ENCODE peak calls at places on chromosome 11, in ten cellular contexts. One of them, this sample, is unnamed.

GRCh38 chr11:32231909-32232493 is 141.1 kb downstream of the RCN1 start:
- DNase-seq in brain microvascular endothelial cell: peak; percentile 32
- DNase-seq in GDM1: peak; percentile 10
- DNase-seq in CD8-positive, alpha-beta memory T cell: no peak
- DNase-seq in T-helper 1 cell: no peak
- DNase-seq in activated T-helper 1 cell treated with anti-CD3 and anti-CD28 coated beads, Interleukin-12 subunit alpha, Interleukin-12 subunit beta, Interleukin-2, Interleukin-4 antibody, amounts not matched to agents 30 ng/mL and 10 ng/mL and 1 ng/mL, durations not matched to agents 14 hours and 24 hours and 36 hours: no peak
- DNase-seq in NCI-H187 treated with DMSO at 0.1 percent for 48 hours: no peak
- DNase-seq in SIG-M5: no peak
- DNase-seq in AG08396: peak; percentile 25
- DNase-seq in left colon: no peak
- DNase-seq in this sample: no peak

GRCh38 chr11:17988465-17988864 is 24.4 kb downstream of the SERGEF start:
- DNase-seq in brain microvascular endothelial cell: no peak
- DNase-seq in GDM1: no peak
- DNase-seq in CD8-positive, alpha-beta memory T cell: no peak
- DNase-seq in T-helper 1 cell: no peak
- DNase-seq in activated T-helper 1 cell treated with anti-CD3 and anti-CD28 coated beads, Interleukin-12 subunit alpha, Interleukin-12 subunit beta, Interleukin-2, Interleukin-4 antibody, amounts not matched to agents 30 ng/mL and 10 ng/mL and 1 ng/mL, durations not matched to agents 14 hours and 24 hours and 36 hours: no peak
- DNase-seq in NCI-H187 treated with DMSO at 0.1 percent for 48 hours: peak; percentile 64
- DNase-seq in SIG-M5: no peak
- DNase-seq in AG08396: no peak
- DNase-seq in left colon: no peak
- DNase-seq in this sample: no peak

GRCh38 chr11:69113226-69113625 is 42.5 kb upstream of the SMIM38 start:
- DNase-seq in brain microvascular endothelial cell: no peak
- DNase-seq in GDM1: no peak
- DNase-seq in CD8-positive, alpha-beta memory T cell: no peak
- DNase-seq in T-helper 1 cell: no peak
- DNase-seq in activated T-helper 1 cell treated with anti-CD3 and anti-CD28 coated beads, Interleukin-12 subunit alpha, Interleukin-12 subunit beta, Interleukin-2, Interleukin-4 antibody, amounts not matched to agents 30 ng/mL and 10 ng/mL and 1 ng/mL, durations not matched to agents 14 hours and 24 hours and 36 hours: no peak
- DNase-seq in NCI-H187 treated with DMSO at 0.1 percent for 48 hours: no peak
- DNase-seq in SIG-M5: no peak
- DNase-seq in AG08396: no peak
- DNase-seq in left colon: no peak
- DNase-seq in this sample: no peak

GRCh38 chr11:75802913-75803820 is 11.8 kb upstream of the UVRAG start:
- DNase-seq in brain microvascular endothelial cell: peak; percentile 68
- DNase-seq in GDM1: peak; percentile 67
- DNase-seq in CD8-positive, alpha-beta memory T cell: peak; percentile 49
- DNase-seq in T-helper 1 cell: peak; percentile 16
- DNase-seq in activated T-helper 1 cell treated with anti-CD3 and anti-CD28 coated beads, Interleukin-12 subunit alpha, Interleukin-12 subunit beta, Interleukin-2, Interleukin-4 antibody, amounts not matched to agents 30 ng/mL and 10 ng/mL and 1 ng/mL, durations not matched to agents 14 hours and 24 hours and 36 hours: peak; percentile 56
- DNase-seq in NCI-H187 treated with DMSO at 0.1 percent for 48 hours: no peak
- DNase-seq in SIG-M5: no peak
- DNase-seq in AG08396: peak; percentile 79
- DNase-seq in left colon: peak; percentile 46
- DNase-seq in this sample: peak; percentile 70

GRCh38 chr11:129416080-129416820 is 40.6 kb downstream of the BARX2 start:
- DNase-seq in brain microvascular endothelial cell: no peak
- DNase-seq in GDM1: no peak
- DNase-seq in CD8-positive, alpha-beta memory T cell: no peak
- DNase-seq in T-helper 1 cell: no peak
- DNase-seq in activated T-helper 1 cell treated with anti-CD3 and anti-CD28 coated beads, Interleukin-12 subunit alpha, Interleukin-12 subunit beta, Interleukin-2, Interleukin-4 antibody, amounts not matched to agents 30 ng/mL and 10 ng/mL and 1 ng/mL, durations not matched to agents 14 hours and 24 hours and 36 hours: no peak
- DNase-seq in NCI-H187 treated with DMSO at 0.1 percent for 48 hours: no peak
- DNase-seq in SIG-M5: no peak
- DNase-seq in AG08396: no peak
- DNase-seq in left colon: no peak
- DNase-seq in this sample: no peak

GRCh38 chr11:59267196-59267595 is 54.5 kb upstream of the MPEG1 start:
- DNase-seq in brain microvascular endothelial cell: no peak
- DNase-seq in GDM1: no peak
- DNase-seq in CD8-positive, alpha-beta memory T cell: no peak
- DNase-seq in T-helper 1 cell: no peak
- DNase-seq in activated T-helper 1 cell treated with anti-CD3 and anti-CD28 coated beads, Interleukin-12 subunit alpha, Interleukin-12 subunit beta, Interleukin-2, Interleukin-4 antibody, amounts not matched to agents 30 ng/mL and 10 ng/mL and 1 ng/mL, durations not matched to agents 14 hours and 24 hours and 36 hours: no peak
- DNase-seq in NCI-H187 treated with DMSO at 0.1 percent for 48 hours: no peak
- DNase-seq in SIG-M5: no peak
- DNase-seq in AG08396: no peak
- DNase-seq in left colon: no peak
- DNase-seq in this sample: no peak

GRCh38 chr11:63511349-63511748 is 5.5 kb downstream of the LGALS12 start:
- DNase-seq in brain microvascular endothelial cell: no peak
- DNase-seq in GDM1: no peak
- DNase-seq in CD8-positive, alpha-beta memory T cell: no peak
- DNase-seq in T-helper 1 cell: no peak
- DNase-seq in activated T-helper 1 cell treated with anti-CD3 and anti-CD28 coated beads, Interleukin-12 subunit alpha, Interleukin-12 subunit beta, Interleukin-2, Interleukin-4 antibody, amounts not matched to agents 30 ng/mL and 10 ng/mL and 1 ng/mL, durations not matched to agents 14 hours and 24 hours and 36 hours: no peak
- DNase-seq in NCI-H187 treated with DMSO at 0.1 percent for 48 hours: no peak
- DNase-seq in SIG-M5: no peak
- DNase-seq in AG08396: no peak
- DNase-seq in left colon: no peak
- DNase-seq in this sample: no peak

GRCh38 chr11:14537134-14537599 is 17.0 kb upstream of the PSMA1 start:
- DNase-seq in brain microvascular endothelial cell: peak; percentile 31
- DNase-seq in GDM1: peak; percentile 8
- DNase-seq in CD8-positive, alpha-beta memory T cell: peak; percentile 4
- DNase-seq in T-helper 1 cell: no peak
- DNase-seq in activated T-helper 1 cell treated with anti-CD3 and anti-CD28 coated beads, Interleukin-12 subunit alpha, Interleukin-12 subunit beta, Interleukin-2, Interleukin-4 antibody, amounts not matched to agents 30 ng/mL and 10 ng/mL and 1 ng/mL, durations not matched to agents 14 hours and 24 hours and 36 hours: peak; percentile 12
- DNase-seq in NCI-H187 treated with DMSO at 0.1 percent for 48 hours: no peak
- DNase-seq in SIG-M5: no peak
- DNase-seq in AG08396: peak; percentile 40
- DNase-seq in left colon: no peak
- DNase-seq in this sample: peak; percentile 49

GRCh38 chr11:117807482-117808272 is 10.7 kb upstream of the DSCAML1 start:
- DNase-seq in brain microvascular endothelial cell: peak; percentile 69
- DNase-seq in GDM1: peak; percentile 35
- DNase-seq in CD8-positive, alpha-beta memory T cell: peak; percentile 73
- DNase-seq in T-helper 1 cell: peak; percentile 50
- DNase-seq in activated T-helper 1 cell treated with anti-CD3 and anti-CD28 coated beads, Interleukin-12 subunit alpha, Interleukin-12 subunit beta, Interleukin-2, Interleukin-4 antibody, amounts not matched to agents 30 ng/mL and 10 ng/mL and 1 ng/mL, durations not matched to agents 14 hours and 24 hours and 36 hours: peak; percentile 53
- DNase-seq in NCI-H187 treated with DMSO at 0.1 percent for 48 hours: no peak
- DNase-seq in SIG-M5: no peak
- DNase-seq in AG08396: peak; percentile 78
- DNase-seq in left colon: no peak
- DNase-seq in this sample: peak; percentile 65

GRCh38 chr11:22304337-22304961 is 33.7 kb upstream of the SLC17A6 start:
- DNase-seq in brain microvascular endothelial cell: no peak
- DNase-seq in GDM1: peak; percentile 11
- DNase-seq in CD8-positive, alpha-beta memory T cell: no peak
- DNase-seq in T-helper 1 cell: no peak
- DNase-seq in activated T-helper 1 cell treated with anti-CD3 and anti-CD28 coated beads, Interleukin-12 subunit alpha, Interleukin-12 subunit beta, Interleukin-2, Interleukin-4 antibody, amounts not matched to agents 30 ng/mL and 10 ng/mL and 1 ng/mL, durations not matched to agents 14 hours and 24 hours and 36 hours: no peak
- DNase-seq in NCI-H187 treated with DMSO at 0.1 percent for 48 hours: peak; percentile 60
- DNase-seq in SIG-M5: no peak
- DNase-seq in AG08396: peak; percentile 14
- DNase-seq in left colon: no peak
- DNase-seq in this sample: no peak

GRCh38 chr11:46554205-46555162 is 39.3 kb downstream of the AMBRA1 start:
- DNase-seq in brain microvascular endothelial cell: peak; percentile 55
- DNase-seq in GDM1: no peak
- DNase-seq in CD8-positive, alpha-beta memory T cell: no peak
- DNase-seq in T-helper 1 cell: no peak
- DNase-seq in activated T-helper 1 cell treated with anti-CD3 and anti-CD28 coated beads, Interleukin-12 subunit alpha, Interleukin-12 subunit beta, Interleukin-2, Interleukin-4 antibody, amounts not matched to agents 30 ng/mL and 10 ng/mL and 1 ng/mL, durations not matched to agents 14 hours and 24 hours and 36 hours: no peak
- DNase-seq in NCI-H187 treated with DMSO at 0.1 percent for 48 hours: no peak
- DNase-seq in SIG-M5: no peak
- DNase-seq in AG08396: peak; percentile 38
- DNase-seq in left colon: no peak
- DNase-seq in this sample: no peak

GRCh38 chr11:9506489-9507343 is 45.9 kb downstream of the ZNF143 start:
- DNase-seq in brain microvascular endothelial cell: peak; percentile 66
- DNase-seq in GDM1: peak; percentile 61
- DNase-seq in CD8-positive, alpha-beta memory T cell: peak; percentile 65
- DNase-seq in T-helper 1 cell: peak; percentile 45
- DNase-seq in activated T-helper 1 cell treated with anti-CD3 and anti-CD28 coated beads, Interleukin-12 subunit alpha, Interleukin-12 subunit beta, Interleukin-2, Interleukin-4 antibody, amounts not matched to agents 30 ng/mL and 10 ng/mL and 1 ng/mL, durations not matched to agents 14 hours and 24 hours and 36 hours: peak; percentile 68
- DNase-seq in NCI-H187 treated with DMSO at 0.1 percent for 48 hours: peak; percentile 34
- DNase-seq in SIG-M5: no peak
- DNase-seq in AG08396: peak; percentile 65
- DNase-seq in left colon: peak; percentile 62
- DNase-seq in this sample: peak; percentile 60

GRCh38 chr11:46071091-46071490 is 50.2 kb downstream of the PHF21A start:
- DNase-seq in brain microvascular endothelial cell: no peak
- DNase-seq in GDM1: no peak
- DNase-seq in CD8-positive, alpha-beta memory T cell: no peak
- DNase-seq in T-helper 1 cell: no peak
- DNase-seq in activated T-helper 1 cell treated with anti-CD3 and anti-CD28 coated beads, Interleukin-12 subunit alpha, Interleukin-12 subunit beta, Interleukin-2, Interleukin-4 antibody, amounts not matched to agents 30 ng/mL and 10 ng/mL and 1 ng/mL, durations not matched to agents 14 hours and 24 hours and 36 hours: no peak
- DNase-seq in NCI-H187 treated with DMSO at 0.1 percent for 48 hours: no peak
- DNase-seq in SIG-M5: no peak
- DNase-seq in AG08396: no peak
- DNase-seq in left colon: no peak
- DNase-seq in this sample: no peak

GRCh38 chr11:130022799-130023198 is 20.2 kb upstream of the PRDM10 start:
- DNase-seq in brain microvascular endothelial cell: no peak
- DNase-seq in GDM1: no peak
- DNase-seq in CD8-positive, alpha-beta memory T cell: no peak
- DNase-seq in T-helper 1 cell: no peak
- DNase-seq in activated T-helper 1 cell treated with anti-CD3 and anti-CD28 coated beads, Interleukin-12 subunit alpha, Interleukin-12 subunit beta, Interleukin-2, Interleukin-4 antibody, amounts not matched to agents 30 ng/mL and 10 ng/mL and 1 ng/mL, durations not matched to agents 14 hours and 24 hours and 36 hours: no peak
- DNase-seq in NCI-H187 treated with DMSO at 0.1 percent for 48 hours: no peak
- DNase-seq in SIG-M5: no peak
- DNase-seq in AG08396: no peak
- DNase-seq in left colon: no peak
- DNase-seq in this sample: no peak

GRCh38 chr11:125263268-125263790 is 98.8 kb downstream of the PKNOX2 start:
- DNase-seq in brain microvascular endothelial cell: peak; percentile 100
- DNase-seq in GDM1: no peak
- DNase-seq in CD8-positive, alpha-beta memory T cell: no peak
- DNase-seq in T-helper 1 cell: no peak
- DNase-seq in activated T-helper 1 cell treated with anti-CD3 and anti-CD28 coated beads, Interleukin-12 subunit alpha, Interleukin-12 subunit beta, Interleukin-2, Interleukin-4 antibody, amounts not matched to agents 30 ng/mL and 10 ng/mL and 1 ng/mL, durations not matched to agents 14 hours and 24 hours and 36 hours: no peak
- DNase-seq in NCI-H187 treated with DMSO at 0.1 percent for 48 hours: no peak
- DNase-seq in SIG-M5: no peak
- DNase-seq in AG08396: peak; percentile 91
- DNase-seq in left colon: peak; percentile 64
- DNase-seq in this sample: peak; percentile 70

GRCh38 chr11:120388261-120388660 is 52.0 kb downstream of the ARHGEF12 start:
- DNase-seq in brain microvascular endothelial cell: no peak
- DNase-seq in GDM1: no peak
- DNase-seq in CD8-positive, alpha-beta memory T cell: no peak
- DNase-seq in T-helper 1 cell: no peak
- DNase-seq in activated T-helper 1 cell treated with anti-CD3 and anti-CD28 coated beads, Interleukin-12 subunit alpha, Interleukin-12 subunit beta, Interleukin-2, Interleukin-4 antibody, amounts not matched to agents 30 ng/mL and 10 ng/mL and 1 ng/mL, durations not matched to agents 14 hours and 24 hours and 36 hours: no peak
- DNase-seq in NCI-H187 treated with DMSO at 0.1 percent for 48 hours: no peak
- DNase-seq in SIG-M5: no peak
- DNase-seq in AG08396: no peak
- DNase-seq in left colon: no peak
- DNase-seq in this sample: no peak

GRCh38 chr11:74849525-74850391 is 99.1 kb downstream of the XRRA1 start:
- DNase-seq in brain microvascular endothelial cell: peak; percentile 72
- DNase-seq in GDM1: no peak
- DNase-seq in CD8-positive, alpha-beta memory T cell: no peak
- DNase-seq in T-helper 1 cell: no peak
- DNase-seq in activated T-helper 1 cell treated with anti-CD3 and anti-CD28 coated beads, Interleukin-12 subunit alpha, Interleukin-12 subunit beta, Interleukin-2, Interleukin-4 antibody, amounts not matched to agents 30 ng/mL and 10 ng/mL and 1 ng/mL, durations not matched to agents 14 hours and 24 hours and 36 hours: no peak
- DNase-seq in NCI-H187 treated with DMSO at 0.1 percent for 48 hours: no peak
- DNase-seq in SIG-M5: no peak
- DNase-seq in AG08396: peak; percentile 67
- DNase-seq in left colon: no peak
- DNase-seq in this sample: no peak

GRCh38 chr11:88174627-88175003 is 628 bp downstream of the RAB38 start:
- DNase-seq in brain microvascular endothelial cell: peak; percentile 76
- DNase-seq in GDM1: no peak
- DNase-seq in CD8-positive, alpha-beta memory T cell: no peak
- DNase-seq in T-helper 1 cell: no peak
- DNase-seq in activated T-helper 1 cell treated with anti-CD3 and anti-CD28 coated beads, Interleukin-12 subunit alpha, Interleukin-12 subunit beta, Interleukin-2, Interleukin-4 antibody, amounts not matched to agents 30 ng/mL and 10 ng/mL and 1 ng/mL, durations not matched to agents 14 hours and 24 hours and 36 hours: peak; percentile 32
- DNase-seq in NCI-H187 treated with DMSO at 0.1 percent for 48 hours: no peak
- DNase-seq in SIG-M5: no peak
- DNase-seq in AG08396: peak; percentile 67
- DNase-seq in left colon: peak; percentile 68
- DNase-seq in this sample: no peak

GRCh38 chr11:26227311-26227710 is 104.6 kb upstream of the ANO3 start:
- DNase-seq in brain microvascular endothelial cell: peak; percentile 63
- DNase-seq in GDM1: no peak
- DNase-seq in CD8-positive, alpha-beta memory T cell: no peak
- DNase-seq in T-helper 1 cell: no peak
- DNase-seq in activated T-helper 1 cell treated with anti-CD3 and anti-CD28 coated beads, Interleukin-12 subunit alpha, Interleukin-12 subunit beta, Interleukin-2, Interleukin-4 antibody, amounts not matched to agents 30 ng/mL and 10 ng/mL and 1 ng/mL, durations not matched to agents 14 hours and 24 hours and 36 hours: no peak
- DNase-seq in NCI-H187 treated with DMSO at 0.1 percent for 48 hours: no peak
- DNase-seq in SIG-M5: no peak
- DNase-seq in AG08396: peak; percentile 40
- DNase-seq in left colon: no peak
- DNase-seq in this sample: peak; percentile 26

GRCh38 chr11:131696584-131697120 is 326.2 kb downstream of the NTM start:
- DNase-seq in brain microvascular endothelial cell: no peak
- DNase-seq in GDM1: no peak
- DNase-seq in CD8-positive, alpha-beta memory T cell: no peak
- DNase-seq in T-helper 1 cell: no peak
- DNase-seq in activated T-helper 1 cell treated with anti-CD3 and anti-CD28 coated beads, Interleukin-12 subunit alpha, Interleukin-12 subunit beta, Interleukin-2, Interleukin-4 antibody, amounts not matched to agents 30 ng/mL and 10 ng/mL and 1 ng/mL, durations not matched to agents 14 hours and 24 hours and 36 hours: no peak
- DNase-seq in NCI-H187 treated with DMSO at 0.1 percent for 48 hours: no peak
- DNase-seq in SIG-M5: no peak
- DNase-seq in AG08396: no peak
- DNase-seq in left colon: no peak
- DNase-seq in this sample: no peak

GRCh38 chr11:23995891-23996290 is 501.0 kb upstream of the LUZP2 start:
- DNase-seq in brain microvascular endothelial cell: peak; percentile 19
- DNase-seq in GDM1: no peak
- DNase-seq in CD8-positive, alpha-beta memory T cell: no peak
- DNase-seq in T-helper 1 cell: no peak
- DNase-seq in activated T-helper 1 cell treated with anti-CD3 and anti-CD28 coated beads, Interleukin-12 subunit alpha, Interleukin-12 subunit beta, Interleukin-2, Interleukin-4 antibody, amounts not matched to agents 30 ng/mL and 10 ng/mL and 1 ng/mL, durations not matched to agents 14 hours and 24 hours and 36 hours: no peak
- DNase-seq in NCI-H187 treated with DMSO at 0.1 percent for 48 hours: no peak
- DNase-seq in SIG-M5: no peak
- DNase-seq in AG08396: no peak
- DNase-seq in left colon: no peak
- DNase-seq in this sample: no peak

GRCh38 chr11:110501428-110501827 is 71.7 kb downstream of the FDX1 start:
- DNase-seq in brain microvascular endothelial cell: no peak
- DNase-seq in GDM1: no peak
- DNase-seq in CD8-positive, alpha-beta memory T cell: no peak
- DNase-seq in T-helper 1 cell: no peak
- DNase-seq in activated T-helper 1 cell treated with anti-CD3 and anti-CD28 coated beads, Interleukin-12 subunit alpha, Interleukin-12 subunit beta, Interleukin-2, Interleukin-4 antibody, amounts not matched to agents 30 ng/mL and 10 ng/mL and 1 ng/mL, durations not matched to agents 14 hours and 24 hours and 36 hours: no peak
- DNase-seq in NCI-H187 treated with DMSO at 0.1 percent for 48 hours: no peak
- DNase-seq in SIG-M5: no peak
- DNase-seq in AG08396: no peak
- DNase-seq in left colon: no peak
- DNase-seq in this sample: no peak